ENCODE peak calls at places on chromosomes 6 and 20, in ten cellular contexts. One of them, this sample, is unnamed.

GRCh38 chr6:94260755-94261154 is 841.4 kb upstream of the EPHA7 start:
- ATAC-seq in body of pancreas: no peak
- ATAC-seq in IMR-90: no peak
- ATAC-seq in gastrocnemius medialis: no peak
- ATAC-seq in HepG2: no peak
- ATAC-seq in right lobe of liver: no peak
- ATAC-seq in HCT116: no peak
- ATAC-seq in upper lobe of left lung: no peak
- ATAC-seq in A549: no peak
- ATAC-seq in GM12878: no peak
- ATAC-seq in this sample: no peak

GRCh38 chr20:53061305-53061704 is 89.1 kb downstream of the TSHZ2 start:
- ATAC-seq in A549: no peak
- ATAC-seq in HCT116: no peak
- ATAC-seq in GM12878: no peak
- ATAC-seq in right lobe of liver: no peak
- ATAC-seq in IMR-90: no peak
- ATAC-seq in HepG2: no peak
- ATAC-seq in body of pancreas: no peak
- ATAC-seq in upper lobe of left lung: no peak
- ATAC-seq in gastrocnemius medialis: no peak
- ATAC-seq in this sample: no peak

GRCh38 chr6:20444786-20445271 is 43.1 kb downstream of the E2F3 start:
- ATAC-seq in A549: no peak
- ATAC-seq in HCT116: no peak
- ATAC-seq in HepG2: no peak
- ATAC-seq in GM12878: no peak
- ATAC-seq in right lobe of liver: no peak
- ATAC-seq in IMR-90: no peak
- ATAC-seq in gastrocnemius medialis: no peak
- ATAC-seq in body of pancreas: no peak
- ATAC-seq in upper lobe of left lung: no peak
- ATAC-seq in this sample: no peak

GRCh38 chr6:68008445-68008844 is 626.6 kb upstream of the ADGRB3 start:
- ATAC-seq in upper lobe of left lung: no peak
- ATAC-seq in HepG2: no peak
- ATAC-seq in A549: no peak
- ATAC-seq in IMR-90: no peak
- ATAC-seq in HCT116: no peak
- ATAC-seq in right lobe of liver: no peak
- ATAC-seq in GM12878: peak; percentile 93
- ATAC-seq in body of pancreas: no peak
- ATAC-seq in gastrocnemius medialis: no peak
- ATAC-seq in this sample: no peak

GRCh38 chr6:64415936-64416335 is 780.3 kb downstream of the PHF3 start:
- ATAC-seq in IMR-90: no peak
- ATAC-seq in GM12878: no peak
- ATAC-seq in HCT116: no peak
- ATAC-seq in body of pancreas: no peak
- ATAC-seq in A549: no peak
- ATAC-seq in right lobe of liver: no peak
- ATAC-seq in HepG2: no peak
- ATAC-seq in upper lobe of left lung: no peak
- ATAC-seq in gastrocnemius medialis: no peak
- ATAC-seq in this sample: no peak

GRCh38 chr6:63245908-63246307 is 34.6 kb downstream of the FKBP1C start:
- ATAC-seq in HCT116: peak; percentile 91
- ATAC-seq in GM12878: peak; percentile 66
- ATAC-seq in gastrocnemius medialis: no peak
- ATAC-seq in body of pancreas: no peak
- ATAC-seq in A549: no peak
- ATAC-seq in right lobe of liver: no peak
- ATAC-seq in HepG2: peak; percentile 95
- ATAC-seq in IMR-90: no peak
- ATAC-seq in upper lobe of left lung: no peak
- ATAC-seq in this sample: no peak

GRCh38 chr6:150894935-150895686 is 29.6 kb downstream of the MTHFD1L start:
- ATAC-seq in right lobe of liver: peak; percentile 77
- ATAC-seq in upper lobe of left lung: peak; percentile 32
- ATAC-seq in HepG2: peak; percentile 55
- ATAC-seq in body of pancreas: no peak
- ATAC-seq in gastrocnemius medialis: no peak
- ATAC-seq in IMR-90: peak; percentile 11
- ATAC-seq in HCT116: peak; percentile 66
- ATAC-seq in GM12878: peak; percentile 75
- ATAC-seq in A549: peak; percentile 36
- ATAC-seq in this sample: no peak

GRCh38 chr6:40131675-40132074 is 197.4 kb upstream of the MOCS1 start:
- ATAC-seq in upper lobe of left lung: no peak
- ATAC-seq in gastrocnemius medialis: no peak
- ATAC-seq in GM12878: no peak
- ATAC-seq in body of pancreas: no peak
- ATAC-seq in IMR-90: no peak
- ATAC-seq in right lobe of liver: peak; percentile 42
- ATAC-seq in HepG2: no peak
- ATAC-seq in A549: no peak
- ATAC-seq in HCT116: no peak
- ATAC-seq in this sample: no peak

GRCh38 chr20:38054647-38055046 is 21.1 kb downstream of the RPRD1B start:
- ATAC-seq in GM12878: no peak
- ATAC-seq in HCT116: no peak
- ATAC-seq in body of pancreas: no peak
- ATAC-seq in upper lobe of left lung: no peak
- ATAC-seq in right lobe of liver: no peak
- ATAC-seq in HepG2: no peak
- ATAC-seq in gastrocnemius medialis: no peak
- ATAC-seq in IMR-90: no peak
- ATAC-seq in A549: no peak
- ATAC-seq in this sample: no peak
- TF ChIP-seq POLR2A in GM12878: no peak
- TF ChIP-seq POLR2A in HCT116: no peak
- TF ChIP-seq POLR2A in body of pancreas: no peak
- TF ChIP-seq POLR2A in upper lobe of left lung: no peak
- TF ChIP-seq POLR2A in right lobe of liver: no peak
- TF ChIP-seq POLR2A in HepG2: no peak
- TF ChIP-seq POLR2A in gastrocnemius medialis: no peak
- TF ChIP-seq POLR2A in IMR-90: no peak
- TF ChIP-seq POLR2A in A549: no peak
- TF ChIP-seq POLR2A in this sample: no peak

DNA sequence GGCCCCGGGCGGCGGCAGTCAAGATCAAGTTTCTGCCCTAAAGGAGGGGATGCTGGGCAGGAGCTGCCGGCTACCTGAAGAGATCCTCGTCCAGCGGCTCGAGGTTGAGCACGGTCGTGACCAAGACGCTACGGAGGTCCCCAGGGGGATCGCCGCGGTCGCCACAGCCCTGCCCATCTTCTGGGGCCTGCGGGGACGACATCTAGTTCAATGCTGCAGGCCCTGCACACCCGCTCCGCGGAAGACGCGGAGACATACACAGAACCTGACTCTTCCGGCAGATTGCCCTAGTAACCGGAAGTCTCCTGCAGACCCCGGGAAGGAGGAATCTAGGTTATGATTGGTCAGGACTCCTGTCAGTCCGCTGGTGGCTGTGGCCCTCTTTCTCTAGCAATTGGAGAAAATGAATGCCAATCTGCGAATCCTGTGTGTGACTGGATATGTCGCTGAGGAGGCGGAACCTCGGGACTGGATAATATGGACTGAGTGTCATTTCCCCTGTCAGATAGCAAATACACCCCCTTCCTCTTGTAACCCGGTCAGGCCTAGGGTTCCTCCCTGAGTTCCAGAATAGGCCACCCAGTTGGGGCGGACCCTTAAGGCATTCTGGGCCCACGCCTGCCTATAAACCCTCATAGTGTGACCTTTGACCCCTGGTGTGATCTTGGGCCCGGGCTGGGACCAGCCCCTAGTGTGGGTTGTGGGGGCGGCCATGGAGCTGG is at the start of the genes ACOT8 and ZSWIM3:
- ATAC-seq in HCT116: peak; percentile 98
- ATAC-seq in upper lobe of left lung: peak; percentile 99
- ATAC-seq in HepG2: peak; percentile 98
- ATAC-seq in body of pancreas: peak; percentile 100
- ATAC-seq in IMR-90: peak; percentile 99
- ATAC-seq in gastrocnemius medialis: peak; percentile 100
- ATAC-seq in GM12878: peak; percentile 98
- ATAC-seq in A549: peak; percentile 100
- ATAC-seq in right lobe of liver: peak; percentile 99
- ATAC-seq in this sample: peak; percentile 99
- TF ChIP-seq POLR2A in HCT116: peak; percentile 75
- TF ChIP-seq POLR2A in upper lobe of left lung: peak; percentile 11
- TF ChIP-seq POLR2A in HepG2: peak; percentile 84
- TF ChIP-seq POLR2A in body of pancreas: peak; percentile 50
- TF ChIP-seq POLR2A in IMR-90: peak; percentile 18
- TF ChIP-seq POLR2A in gastrocnemius medialis: peak; percentile 76
- TF ChIP-seq POLR2A in GM12878: peak; percentile 91
- TF ChIP-seq POLR2A in A549: peak; percentile 70
- TF ChIP-seq POLR2A in right lobe of liver: peak; percentile 97
- TF ChIP-seq POLR2A in this sample: peak; percentile 59

DNA sequence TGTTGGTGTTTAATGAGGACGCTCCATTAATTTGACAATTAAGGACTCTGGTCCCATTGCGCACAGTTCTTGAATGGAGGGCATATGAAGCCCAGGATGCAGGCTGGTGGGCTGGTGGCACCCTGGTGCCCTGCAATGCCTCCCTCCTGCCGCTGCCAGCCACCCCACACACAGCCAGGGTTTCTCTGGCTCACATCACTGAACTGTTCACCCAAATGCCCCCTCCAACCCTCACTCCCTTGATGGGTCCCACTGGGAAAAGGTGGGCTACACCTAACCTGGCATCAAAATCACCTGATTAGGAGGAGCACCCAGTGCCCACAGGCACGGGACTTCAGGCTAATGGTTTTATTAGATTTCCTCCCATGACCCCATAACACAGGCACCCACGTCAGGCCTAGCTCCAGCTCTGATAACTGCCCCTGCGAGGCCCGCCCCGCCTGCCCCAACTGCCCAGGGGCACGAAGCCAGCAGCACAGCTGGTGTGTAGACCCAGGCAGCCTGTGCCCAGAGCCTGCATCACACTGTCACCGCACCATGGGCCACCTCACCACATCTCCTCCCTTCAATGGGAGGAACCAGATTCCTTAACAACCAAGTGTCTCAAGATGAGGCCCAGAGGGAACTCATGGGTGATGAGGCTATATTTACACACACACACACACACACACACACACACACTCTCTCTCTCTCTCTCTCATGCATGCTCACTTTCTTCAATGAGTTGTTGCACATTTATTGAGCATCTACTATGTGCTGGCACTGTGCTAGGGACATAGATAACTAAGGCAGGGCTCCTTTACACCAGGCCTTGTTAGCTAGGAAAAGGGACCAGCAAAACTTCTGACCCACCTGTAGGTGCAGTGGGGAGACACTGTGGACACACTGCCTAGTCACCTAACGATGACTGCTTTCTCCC is 107.3 kb downstream of the NOL4L start:
- ATAC-seq in right lobe of liver: no peak
- ATAC-seq in IMR-90: no peak
- ATAC-seq in upper lobe of left lung: no peak
- ATAC-seq in A549: no peak
- ATAC-seq in GM12878: no peak
- ATAC-seq in gastrocnemius medialis: no peak
- ATAC-seq in HCT116: no peak
- ATAC-seq in body of pancreas: peak; percentile 40
- ATAC-seq in HepG2: no peak
- ATAC-seq in this sample: no peak
- TF ChIP-seq POLR2A in right lobe of liver: no peak
- TF ChIP-seq POLR2A in IMR-90: no peak
- TF ChIP-seq POLR2A in upper lobe of left lung: no peak
- TF ChIP-seq POLR2A in A549: no peak
- TF ChIP-seq POLR2A in GM12878: no peak
- TF ChIP-seq POLR2A in gastrocnemius medialis: no peak
- TF ChIP-seq POLR2A in HCT116: no peak
- TF ChIP-seq POLR2A in body of pancreas: no peak
- TF ChIP-seq POLR2A in HepG2: no peak
- TF ChIP-seq POLR2A in this sample: no peak

DNA sequence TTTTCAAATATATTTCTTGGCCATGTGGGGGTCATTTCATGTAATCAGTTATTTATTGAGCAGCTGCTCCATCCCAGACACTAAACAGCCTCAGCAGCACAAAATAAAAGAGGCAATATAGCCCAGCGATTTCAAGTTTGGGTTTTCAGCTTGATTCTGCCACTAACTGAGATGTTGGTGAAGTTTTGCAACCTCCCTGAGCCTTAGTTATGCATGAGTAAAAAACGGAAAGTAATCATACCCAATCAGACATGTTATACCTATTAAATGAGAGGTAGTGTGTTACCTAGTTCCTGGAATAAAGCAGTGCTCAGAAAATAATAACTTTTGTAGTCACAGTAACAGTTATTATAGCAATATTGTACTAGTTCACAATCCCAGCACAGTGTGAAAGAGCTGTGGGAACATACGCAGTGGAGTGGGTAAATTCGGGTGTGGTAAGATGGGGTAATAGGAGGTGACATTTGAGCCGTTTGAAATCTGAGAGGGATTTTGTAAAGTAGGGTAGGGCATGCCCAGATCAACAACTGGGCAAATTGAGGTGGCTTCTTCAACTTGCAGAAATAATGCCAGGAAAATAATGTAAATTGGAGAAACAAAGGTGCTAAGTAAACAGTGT is 1.5 kb downstream of the SLC9A8 start:
- ATAC-seq in GM12878: no peak
- ATAC-seq in A549: no peak
- ATAC-seq in HCT116: no peak
- ATAC-seq in HepG2: no peak
- ATAC-seq in IMR-90: no peak
- ATAC-seq in upper lobe of left lung: no peak
- ATAC-seq in right lobe of liver: no peak
- ATAC-seq in body of pancreas: no peak
- ATAC-seq in gastrocnemius medialis: peak; percentile 83
- ATAC-seq in this sample: no peak
- TF ChIP-seq POLR2A in GM12878: no peak
- TF ChIP-seq POLR2A in A549: no peak
- TF ChIP-seq POLR2A in HCT116: no peak
- TF ChIP-seq POLR2A in HepG2: no peak
- TF ChIP-seq POLR2A in IMR-90: no peak
- TF ChIP-seq POLR2A in upper lobe of left lung: no peak
- TF ChIP-seq POLR2A in right lobe of liver: no peak
- TF ChIP-seq POLR2A in body of pancreas: no peak
- TF ChIP-seq POLR2A in gastrocnemius medialis: peak; percentile 36
- TF ChIP-seq POLR2A in this sample: no peak